ENCODE peak calls at places on chromosome 17, in five cellular contexts. One of them, this sample, is unnamed.
A peak's percentile ranks its signal among the peaks of the same experiment; 100 is the strongest.

GRCh38 chr17:12553625-12554024 is 112.1 kb upstream of the MYOCD start:
- DNase-seq in epithelial cell of esophagus: no peak
- DNase-seq in cardiac fibroblast: no peak
- DNase-seq in activated B cell treated with CpG ODN at 0.5 μM for 24 hours: no peak
- DNase-seq in neural progenitor cell: no peak
- DNase-seq in this sample: no peak

GRCh38 chr17:40541060-40541872 is 24.0 kb downstream of the CCR7 start:
- DNase-seq in epithelial cell of esophagus: no peak
- DNase-seq in cardiac fibroblast: no peak
- DNase-seq in activated B cell treated with CpG ODN at 0.5 μM for 24 hours: peak; percentile 25
- DNase-seq in neural progenitor cell: no peak
- DNase-seq in this sample: no peak

GRCh38 chr17:81260641-81261040 is 21.5 kb downstream of the NDUFAF8 start:
- DNase-seq in epithelial cell of esophagus: no peak
- DNase-seq in cardiac fibroblast: no peak
- DNase-seq in activated B cell treated with CpG ODN at 0.5 μM for 24 hours: no peak
- DNase-seq in neural progenitor cell: no peak
- DNase-seq in this sample: no peak

GRCh38 chr17:20967776-20968175 is 75.0 kb downstream of the USP22 start:
- DNase-seq in epithelial cell of esophagus: peak; percentile 41
- DNase-seq in cardiac fibroblast: no peak
- DNase-seq in activated B cell treated with CpG ODN at 0.5 μM for 24 hours: no peak
- DNase-seq in neural progenitor cell: no peak
- DNase-seq in this sample: no peak

GRCh38 chr17:81794509-81794908 is 9.4 kb upstream of the GCGR start:
- DNase-seq in epithelial cell of esophagus: no peak
- DNase-seq in cardiac fibroblast: no peak
- DNase-seq in activated B cell treated with CpG ODN at 0.5 μM for 24 hours: no peak
- DNase-seq in neural progenitor cell: peak; percentile 52
- DNase-seq in this sample: peak; percentile 51

GRCh38 chr17:79285973-79286372 is 211.3 kb downstream of the ENGASE start:
- DNase-seq in epithelial cell of esophagus: no peak
- DNase-seq in cardiac fibroblast: no peak
- DNase-seq in activated B cell treated with CpG ODN at 0.5 μM for 24 hours: no peak
- DNase-seq in neural progenitor cell: no peak
- DNase-seq in this sample: no peak

GRCh38 chr17:39462644-39463375 is 1.5 kb downstream of the CDK12 start:
- DNase-seq in epithelial cell of esophagus: peak; percentile 15
- DNase-seq in cardiac fibroblast: peak; percentile 27
- DNase-seq in activated B cell treated with CpG ODN at 0.5 μM for 24 hours: peak; percentile 17
- DNase-seq in neural progenitor cell: peak; percentile 25
- DNase-seq in this sample: peak; percentile 17

GRCh38 chr17:70242781-70243437 is 73.6 kb downstream of the KCNJ2 start:
- DNase-seq in epithelial cell of esophagus: no peak
- DNase-seq in cardiac fibroblast: no peak
- DNase-seq in activated B cell treated with CpG ODN at 0.5 μM for 24 hours: no peak
- DNase-seq in neural progenitor cell: no peak
- DNase-seq in this sample: no peak

GRCh38 chr17:38908676-38909181 is 16.7 kb upstream of the LASP1NB start:
- DNase-seq in epithelial cell of esophagus: peak; percentile 78
- DNase-seq in cardiac fibroblast: no peak
- DNase-seq in activated B cell treated with CpG ODN at 0.5 μM for 24 hours: no peak
- DNase-seq in neural progenitor cell: no peak
- DNase-seq in this sample: no peak

GRCh38 chr17:58679263-58680037 is 12.4 kb downstream of the TEX14 start:
- DNase-seq in epithelial cell of esophagus: peak; percentile 82
- DNase-seq in cardiac fibroblast: peak; percentile 95
- DNase-seq in activated B cell treated with CpG ODN at 0.5 μM for 24 hours: no peak
- DNase-seq in neural progenitor cell: no peak
- DNase-seq in this sample: peak; percentile 87

GRCh38 chr17:68318103-68318991 is 27.1 kb downstream of the ARSG start:
- DNase-seq in epithelial cell of esophagus: peak; percentile 51
- DNase-seq in cardiac fibroblast: peak; percentile 94
- DNase-seq in activated B cell treated with CpG ODN at 0.5 μM for 24 hours: no peak
- DNase-seq in neural progenitor cell: no peak
- DNase-seq in this sample: peak; percentile 92

GRCh38 chr17:17739388-17740066 is 58.3 kb downstream of the RAI1 start:
- DNase-seq in epithelial cell of esophagus: peak; percentile 59
- DNase-seq in cardiac fibroblast: peak; percentile 59
- DNase-seq in activated B cell treated with CpG ODN at 0.5 μM for 24 hours: no peak
- DNase-seq in neural progenitor cell: peak; percentile 48
- DNase-seq in this sample: peak; percentile 50

GRCh38 chr17:35086931-35087573 is 23.5 kb upstream of the RFFL start:
- DNase-seq in epithelial cell of esophagus: peak; percentile 61
- DNase-seq in cardiac fibroblast: no peak
- DNase-seq in activated B cell treated with CpG ODN at 0.5 μM for 24 hours: no peak
- DNase-seq in neural progenitor cell: no peak
- DNase-seq in this sample: peak; percentile 43

GRCh38 chr17:13293421-13293820 is 275.6 kb upstream of the ELAC2 start:
- DNase-seq in epithelial cell of esophagus: no peak
- DNase-seq in cardiac fibroblast: no peak
- DNase-seq in activated B cell treated with CpG ODN at 0.5 μM for 24 hours: no peak
- DNase-seq in neural progenitor cell: no peak
- DNase-seq in this sample: no peak

GRCh38 chr17:74605361-74605760 is 13.3 kb upstream of the CD300LD start:
- DNase-seq in epithelial cell of esophagus: peak; percentile 45
- DNase-seq in cardiac fibroblast: peak; percentile 35
- DNase-seq in activated B cell treated with CpG ODN at 0.5 μM for 24 hours: no peak
- DNase-seq in neural progenitor cell: no peak
- DNase-seq in this sample: peak; percentile 98

GRCh38 chr17:42112552-42113176 is at the start of gene DHX58:
- DNase-seq in epithelial cell of esophagus: peak; percentile 87
- DNase-seq in cardiac fibroblast: peak; percentile 84
- DNase-seq in activated B cell treated with CpG ODN at 0.5 μM for 24 hours: peak; percentile 55
- DNase-seq in neural progenitor cell: no peak
- DNase-seq in this sample: peak; percentile 64

GRCh38 chr17:76388966-76389888 is 4.8 kb downstream of the SPHK1 start:
- DNase-seq in epithelial cell of esophagus: peak; percentile 41
- DNase-seq in cardiac fibroblast: peak; percentile 53
- DNase-seq in activated B cell treated with CpG ODN at 0.5 μM for 24 hours: no peak
- DNase-seq in neural progenitor cell: no peak
- DNase-seq in this sample: no peak

GRCh38 chr17:47724705-47725104 is 8.3 kb upstream of the TBX21 start:
- DNase-seq in epithelial cell of esophagus: no peak
- DNase-seq in cardiac fibroblast: no peak
- DNase-seq in activated B cell treated with CpG ODN at 0.5 μM for 24 hours: no peak
- DNase-seq in neural progenitor cell: no peak
- DNase-seq in this sample: no peak

GRCh38 chr17:47727704-47728036 is 5.4 kb upstream of the TBX21 start:
- DNase-seq in epithelial cell of esophagus: no peak
- DNase-seq in cardiac fibroblast: no peak
- DNase-seq in activated B cell treated with CpG ODN at 0.5 μM for 24 hours: no peak
- DNase-seq in neural progenitor cell: no peak
- DNase-seq in this sample: no peak

GRCh38 chr17:47726796-47727703 is 6.0 kb upstream of the TBX21 start:
- DNase-seq in epithelial cell of esophagus: no peak
- DNase-seq in cardiac fibroblast: no peak
- DNase-seq in activated B cell treated with CpG ODN at 0.5 μM for 24 hours: no peak
- DNase-seq in neural progenitor cell: no peak
- DNase-seq in this sample: no peak

GRCh38 chr17:47728214-47728877 is 4.7 kb upstream of the TBX21 start:
- DNase-seq in epithelial cell of esophagus: no peak
- DNase-seq in cardiac fibroblast: no peak
- DNase-seq in activated B cell treated with CpG ODN at 0.5 μM for 24 hours: no peak
- DNase-seq in neural progenitor cell: no peak
- DNase-seq in this sample: no peak

GRCh38 chr17:47725446-47726109 is 7.5 kb upstream of the TBX21 start:
- DNase-seq in epithelial cell of esophagus: no peak
- DNase-seq in cardiac fibroblast: no peak
- DNase-seq in activated B cell treated with CpG ODN at 0.5 μM for 24 hours: no peak
- DNase-seq in neural progenitor cell: no peak
- DNase-seq in this sample: no peak
- TF ChIP-seq CTCF in epithelial cell of esophagus: peak; percentile 6
- TF ChIP-seq CTCF in cardiac fibroblast: peak; percentile 4
- TF ChIP-seq CTCF in activated B cell treated with CpG ODN at 0.5 μM for 24 hours: no peak
- TF ChIP-seq CTCF in neural progenitor cell: peak; percentile 26
- TF ChIP-seq CTCF in this sample: peak; percentile 8

GRCh38 chr17:8651013-8651412 is 20.5 kb upstream of the MYH10 start:
- DNase-seq in epithelial cell of esophagus: no peak
- DNase-seq in cardiac fibroblast: no peak
- DNase-seq in activated B cell treated with CpG ODN at 0.5 μM for 24 hours: no peak
- DNase-seq in neural progenitor cell: no peak
- DNase-seq in this sample: no peak
- TF ChIP-seq CTCF in epithelial cell of esophagus: no peak
- TF ChIP-seq CTCF in cardiac fibroblast: no peak
- TF ChIP-seq CTCF in activated B cell treated with CpG ODN at 0.5 μM for 24 hours: no peak
- TF ChIP-seq CTCF in neural progenitor cell: no peak
- TF ChIP-seq CTCF in this sample: no peak

GRCh38 chr17:60231234-60231633 is 81.5 kb downstream of the CA4 start:
- DNase-seq in epithelial cell of esophagus: peak; percentile 38
- DNase-seq in cardiac fibroblast: peak; percentile 63
- DNase-seq in activated B cell treated with CpG ODN at 0.5 μM for 24 hours: no peak
- DNase-seq in neural progenitor cell: peak; percentile 4
- DNase-seq in this sample: peak; percentile 43
- TF ChIP-seq CTCF in epithelial cell of esophagus: peak; percentile 59
- TF ChIP-seq CTCF in cardiac fibroblast: peak; percentile 60
- TF ChIP-seq CTCF in activated B cell treated with CpG ODN at 0.5 μM for 24 hours: no peak
- TF ChIP-seq CTCF in neural progenitor cell: peak; percentile 48
- TF ChIP-seq CTCF in this sample: peak; percentile 47

GRCh38 chr17:6668219-6668618 is 16.7 kb downstream of the C17orf100 start:
- DNase-seq in epithelial cell of esophagus: no peak
- DNase-seq in cardiac fibroblast: no peak
- DNase-seq in activated B cell treated with CpG ODN at 0.5 μM for 24 hours: no peak
- DNase-seq in neural progenitor cell: no peak
- DNase-seq in this sample: no peak

GRCh38 chr17:6667516-6667915 is 16.0 kb downstream of the C17orf100 start:
- DNase-seq in epithelial cell of esophagus: no peak
- DNase-seq in cardiac fibroblast: no peak
- DNase-seq in activated B cell treated with CpG ODN at 0.5 μM for 24 hours: no peak
- DNase-seq in neural progenitor cell: no peak
- DNase-seq in this sample: no peak

GRCh38 chr17:6668727-6669425 is 17.3 kb downstream of the C17orf100 start:
- DNase-seq in epithelial cell of esophagus: peak; percentile 37
- DNase-seq in cardiac fibroblast: no peak
- DNase-seq in activated B cell treated with CpG ODN at 0.5 μM for 24 hours: no peak
- DNase-seq in neural progenitor cell: no peak
- DNase-seq in this sample: no peak

GRCh38 chr17:6666557-6666956 is 15.0 kb downstream of the C17orf100 start:
- DNase-seq in epithelial cell of esophagus: peak; percentile 77
- DNase-seq in cardiac fibroblast: no peak
- DNase-seq in activated B cell treated with CpG ODN at 0.5 μM for 24 hours: no peak
- DNase-seq in neural progenitor cell: no peak
- DNase-seq in this sample: peak; percentile 70

GRCh38 chr17:6666077-6666521 is 14.5 kb downstream of the C17orf100 start:
- DNase-seq in epithelial cell of esophagus: peak; percentile 89
- DNase-seq in cardiac fibroblast: peak; percentile 86
- DNase-seq in activated B cell treated with CpG ODN at 0.5 μM for 24 hours: no peak
- DNase-seq in neural progenitor cell: peak; percentile 86
- DNase-seq in this sample: peak; percentile 86
- TF ChIP-seq CTCF in epithelial cell of esophagus: peak; percentile 97
- TF ChIP-seq CTCF in cardiac fibroblast: peak; percentile 92
- TF ChIP-seq CTCF in activated B cell treated with CpG ODN at 0.5 μM for 24 hours: no peak
- TF ChIP-seq CTCF in neural progenitor cell: peak; percentile 95
- TF ChIP-seq CTCF in this sample: peak; percentile 93

DNA sequence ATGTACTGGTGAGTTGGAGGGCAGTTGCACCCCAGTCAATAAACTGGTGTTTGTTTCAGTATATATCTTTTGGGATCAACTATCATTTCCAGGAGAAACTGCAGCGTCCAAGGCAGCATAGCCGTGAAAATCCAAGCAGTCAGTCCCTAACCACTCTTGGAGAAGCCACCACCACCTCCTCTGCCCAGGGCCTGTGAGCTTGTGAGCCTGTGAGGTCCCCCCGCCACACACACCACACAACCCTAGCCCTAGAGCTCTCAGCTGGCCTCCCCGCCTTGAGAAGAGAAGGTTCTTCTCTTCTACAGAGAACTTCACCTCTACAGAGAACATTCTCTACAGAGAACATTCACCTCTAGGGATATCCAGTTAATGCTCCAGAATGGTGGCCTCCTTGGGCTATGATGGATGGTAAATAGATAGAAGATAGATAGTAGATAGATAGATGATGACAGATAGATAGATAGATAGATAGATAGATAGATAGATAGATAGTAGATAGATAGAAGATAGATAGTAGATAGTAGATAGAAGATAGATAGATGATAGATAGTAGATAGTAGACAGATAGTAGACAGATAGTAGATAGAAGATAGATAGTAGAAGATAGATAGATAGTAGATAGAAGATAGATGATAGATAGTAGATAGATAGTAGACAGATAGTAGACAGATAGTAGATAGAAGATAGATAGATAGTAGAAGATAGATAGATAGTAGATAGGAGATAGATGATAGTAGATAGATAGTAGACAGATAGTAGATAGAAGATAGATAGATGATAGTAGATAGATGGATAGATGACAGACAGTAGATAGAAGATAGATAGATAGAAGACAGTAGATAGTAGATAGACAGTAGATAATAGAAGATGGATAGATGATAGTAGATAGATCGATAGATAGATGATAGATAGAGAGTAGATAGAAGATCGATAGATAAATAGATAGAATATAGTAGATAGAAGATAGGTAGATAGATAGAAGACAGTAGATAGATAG is 13.7 kb downstream of the ALOX15B start:
- DNase-seq in epithelial cell of esophagus: no peak
- DNase-seq in cardiac fibroblast: no peak
- DNase-seq in activated B cell treated with CpG ODN at 0.5 μM for 24 hours: no peak
- DNase-seq in neural progenitor cell: no peak
- DNase-seq in this sample: no peak
- TF ChIP-seq CTCF in epithelial cell of esophagus: no peak
- TF ChIP-seq CTCF in cardiac fibroblast: no peak
- TF ChIP-seq CTCF in activated B cell treated with CpG ODN at 0.5 μM for 24 hours: no peak
- TF ChIP-seq CTCF in neural progenitor cell: no peak
- TF ChIP-seq CTCF in this sample: no peak

GRCh38 chr17:78202666-78203065 is 11.4 kb upstream of the BIRC5 start:
- DNase-seq in epithelial cell of esophagus: no peak
- DNase-seq in cardiac fibroblast: no peak
- DNase-seq in activated B cell treated with CpG ODN at 0.5 μM for 24 hours: no peak
- DNase-seq in neural progenitor cell: no peak
- DNase-seq in this sample: no peak

GRCh38 chr17:78206298-78206697 is 7.8 kb upstream of the BIRC5 start:
- DNase-seq in epithelial cell of esophagus: no peak
- DNase-seq in cardiac fibroblast: no peak
- DNase-seq in activated B cell treated with CpG ODN at 0.5 μM for 24 hours: no peak
- DNase-seq in neural progenitor cell: no peak
- DNase-seq in this sample: no peak

GRCh38 chr17:78208486-78208885 is 5.6 kb upstream of the BIRC5 start:
- DNase-seq in epithelial cell of esophagus: no peak
- DNase-seq in cardiac fibroblast: no peak
- DNase-seq in activated B cell treated with CpG ODN at 0.5 μM for 24 hours: no peak
- DNase-seq in neural progenitor cell: no peak
- DNase-seq in this sample: no peak

GRCh38 chr17:78204387-78205123 is 9.5 kb upstream of the BIRC5 start:
- DNase-seq in epithelial cell of esophagus: no peak
- DNase-seq in cardiac fibroblast: no peak
- DNase-seq in activated B cell treated with CpG ODN at 0.5 μM for 24 hours: no peak
- DNase-seq in neural progenitor cell: no peak
- DNase-seq in this sample: no peak

GRCh38 chr17:78205124-78205775 is 8.8 kb upstream of the BIRC5 start:
- DNase-seq in epithelial cell of esophagus: no peak
- DNase-seq in cardiac fibroblast: no peak
- DNase-seq in activated B cell treated with CpG ODN at 0.5 μM for 24 hours: no peak
- DNase-seq in neural progenitor cell: no peak
- DNase-seq in this sample: no peak
- TF ChIP-seq CTCF in epithelial cell of esophagus: no peak
- TF ChIP-seq CTCF in cardiac fibroblast: no peak
- TF ChIP-seq CTCF in activated B cell treated with CpG ODN at 0.5 μM for 24 hours: no peak
- TF ChIP-seq CTCF in neural progenitor cell: no peak
- TF ChIP-seq CTCF in this sample: no peak

This sample was measured in MCF 10A.